ENCODE peak calls at places on chromosomes 5 and 9, in seven cellular contexts. K is neuronal stem cell, W is mesenchymal stem cell, F is H9, Y is trophoblast cell, V is mesendoderm, B is H1. L is an unnamed sample.

GRCh38 chr9:13131991-13132390 is 147.5 kb downstream of the MPDZ start:
- DNase-seq in K (no peak), W (no peak), F (no peak), Y (no peak), V (no peak), B (no peak), L (no peak)

GRCh38 chr5:74251106-74252032 is 389.2 kb downstream of the ENC1 start:
- DNase-seq in K (no peak), W (peak), F (no peak), Y (peak), V (peak), B (no peak), L (peak)

GRCh38 chr9:89154651-89155336 is 23.8 kb downstream of the SHC3 start:
- DNase-seq in K (no peak), W (peak), F (no peak), Y (peak), V (no peak), B (no peak), L (peak)

GRCh38 chr5:69329905-69330489 is 2.6 kb downstream of the CCDC125 start:
- DNase-seq in K (no peak), W (no peak), F (no peak), Y (peak), V (no peak), B (no peak), L (peak)

GRCh38 chr9:3244963-3245653 is 280.7 kb downstream of the RFX3 start:
- DNase-seq in K (no peak), W (peak), F (no peak), Y (no peak), V (peak), B (no peak), L (no peak)

GRCh38 chr9:85741112-85741874 is 461 bp downstream of the AGTPBP1 start:
- DNase-seq in K (peak), W (peak), F (peak), Y (peak), V (peak), B (no peak), L (peak)

GRCh38 chr5:38607930-38608545 is 51.6 kb upstream of the LIFR start:
- DNase-seq in K (no peak), W (peak), F (no peak), Y (no peak), V (no peak), B (no peak), L (peak)

GRCh38 chr5:150000261-150000989 is at the start of the genes HMGXB3 and TIGD6:
- DNase-seq in K (peak), W (peak), F (peak), Y (peak), V (peak), B (peak), L (peak)

GRCh38 chr5:95993261-95993660 is 31.6 kb upstream of the ELL2 start:
- DNase-seq in K (no peak), W (no peak), F (no peak), Y (no peak), V (no peak), B (no peak), L (no peak)

GRCh38 chr9:131641618-131642495 is 96.5 kb downstream of the PRRT1B start:
- DNase-seq in K (no peak), W (no peak), F (no peak), Y (peak), V (peak), B (no peak), L (no peak)

GRCh38 chr5:32096891-32097592 is 77.1 kb downstream of the GOLPH3 start:
- DNase-seq in K (no peak), W (no peak), F (no peak), Y (no peak), V (no peak), B (no peak), L (peak)

DNA sequence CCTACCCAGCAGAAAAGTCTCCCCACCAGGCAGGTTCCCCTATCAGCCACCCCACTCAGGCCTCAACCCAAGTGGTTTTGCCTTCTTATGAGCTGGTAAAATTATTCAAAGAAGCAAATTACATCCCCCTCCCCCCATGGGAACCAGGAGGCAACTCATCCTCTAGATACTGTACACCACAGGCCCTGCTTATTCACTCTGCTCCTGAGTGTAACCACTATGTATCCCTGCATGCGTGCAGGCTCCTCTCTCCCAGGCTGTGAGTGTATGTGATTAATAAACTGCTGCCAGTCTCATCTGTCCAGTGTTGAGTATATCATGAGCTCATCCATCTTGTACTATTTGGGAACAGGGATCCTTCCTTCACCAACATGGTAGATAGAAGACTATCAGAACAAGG is 8.6 kb downstream of the KCTD16 start:
- DNase-seq in K (no peak), W (no peak), F (no peak), Y (no peak), V (no peak), B (no peak), L (no peak)
- H3K18ac ChIP-seq in K (no peak), W (no peak), F (no peak), Y (no peak), V (no peak), B (no peak), L (no peak)

GRCh38 chr5:179186092-179186419 is 125.9 kb downstream of the ZNF354C start:
- DNase-seq in K (no peak), W (no peak), F (no peak), Y (no peak), V (no peak), B (no peak), L (no peak)
- H3K18ac ChIP-seq in K (peak), W (peak), F (no peak), Y (no peak), V (no peak), B (peak), L (no peak)

GRCh38 chr5:89255845-89256463 is 373.0 kb upstream of the MEF2C start:
- DNase-seq in K (no peak), W (peak), F (no peak), Y (no peak), V (peak), B (peak), L (peak)
- H3K18ac ChIP-seq in K (no peak), W (no peak), F (no peak), Y (no peak), V (no peak), B (no peak), L (no peak)

GRCh38 chr5:141902015-141902414 is 21.7 kb upstream of the DELE1 start:
- DNase-seq in K (no peak), W (no peak), F (no peak), Y (no peak), V (no peak), B (no peak), L (no peak)

GRCh38 chr5:141902416-141902815 is 21.3 kb upstream of the DELE1 start:
- DNase-seq in K (no peak), W (no peak), F (no peak), Y (no peak), V (no peak), B (no peak), L (no peak)

GRCh38 chr5:141906517-141906916 is 17.2 kb upstream of the DELE1 start:
- DNase-seq in K (no peak), W (no peak), F (no peak), Y (no peak), V (no peak), B (no peak), L (no peak)

GRCh38 chr5:141904551-141904950 is 19.1 kb upstream of the DELE1 start:
- DNase-seq in K (no peak), W (no peak), F (no peak), Y (no peak), V (no peak), B (no peak), L (no peak)

DNA sequence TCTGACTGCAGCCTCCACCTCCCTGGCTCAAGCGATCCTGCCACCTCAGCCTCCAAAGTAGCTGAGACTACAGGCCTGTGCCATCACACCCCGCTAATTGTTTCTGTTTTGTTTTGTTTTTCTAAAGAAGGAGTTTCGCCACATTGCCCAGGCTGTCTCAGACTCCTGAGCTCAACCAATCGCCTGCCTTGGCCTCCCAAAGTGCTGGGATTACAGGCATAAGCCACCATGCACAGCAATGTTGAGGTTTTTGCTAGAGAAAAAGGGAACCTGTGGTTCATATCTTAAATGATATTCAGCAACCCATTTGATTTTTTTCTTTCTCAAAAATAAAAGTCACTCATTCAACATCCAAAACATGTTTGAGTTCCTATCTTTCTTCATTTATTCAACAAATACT is 20.4 kb upstream of the DELE1 start:
- DNase-seq in K (no peak), W (no peak), F (no peak), Y (no peak), V (no peak), B (no peak), L (no peak)
- H3K18ac ChIP-seq in K (no peak), W (no peak), F (no peak), Y (no peak), V (no peak), B (no peak), L (no peak)